ENCODE peak calls at places on chromosomes 7 and 10, in eight cellular contexts. B is neural crest cell, Q is HuH-7, W is HS-5, N is brain pericyte, L is LoVo, J is NCI-H460, X is anterior cingulate cortex. Y is an unnamed sample.

GRCh38 chr7:151429232-151429554 is 10.7 kb downstream of the CRYGN start:
- DNase-seq in W (no peak), Q (no peak), N (no peak), J (no peak), X (no peak), B (no peak), L (no peak), Y (no peak)

GRCh38 chr10:15472431-15473400 is 101.6 kb upstream of the FAM171A1 start:
- DNase-seq in X (no peak), Q (no peak), B (no peak), N (peak; percentile 71), J (no peak), L (no peak), W (no peak), Y (no peak)

GRCh38 chr10:128049226-128050010 is 76.8 kb downstream of the MKI67 start:
- DNase-seq in X (no peak), N (no peak), Q (no peak), J (no peak), L (no peak), W (no peak), B (no peak), Y (no peak)

GRCh38 chr10:131915990-131916766 is 15.4 kb downstream of the PPP2R2D start:
- DNase-seq in B (no peak), Q (no peak), L (no peak), X (no peak), N (no peak), W (no peak), J (no peak), Y (no peak)

GRCh38 chr7:70505468-70505867 is 626.5 kb upstream of the GALNT17 start:
- DNase-seq in J (no peak), N (no peak), B (no peak), W (no peak), Q (no peak), X (no peak), L (no peak), Y (no peak)

GRCh38 chr10:116713846-116714245 is 28.5 kb downstream of the HSPA12A start:
- DNase-seq in W (no peak), Q (no peak), X (no peak), J (no peak), L (no peak), N (no peak), B (no peak), Y (no peak)

GRCh38 chr7:131952365-131952764 is 395.9 kb upstream of the PODXL start:
- DNase-seq in X (no peak), B (no peak), N (no peak), J (no peak), W (no peak), Q (no peak), L (no peak), Y (no peak)

GRCh38 chr7:50631639-50632038 is 66.4 kb upstream of the DDC start:
- DNase-seq in X (no peak), J (no peak), W (no peak), Q (no peak), N (no peak), B (no peak), L (no peak), Y (no peak)

GRCh38 chr7:106112972-106113421 is 885 bp upstream of the SYPL1 start:
- DNase-seq in N (no peak), Q (no peak), L (peak; percentile 23), X (no peak), J (no peak), B (no peak), W (no peak), Y (no peak)

GRCh38 chr10:66519616-66520015 is 406.2 kb upstream of the LRRTM3 start:
- DNase-seq in B (no peak), N (no peak), J (no peak), W (no peak), L (no peak), Q (no peak), X (no peak), Y (no peak)

GRCh38 chr7:20200361-20200760 is 16.8 kb downstream of the MACC1 start:
- DNase-seq in N (no peak), B (no peak), Q (no peak), W (no peak), L (no peak), X (no peak), J (no peak), Y (no peak)

GRCh38 chr10:132945125-132945893 is 2.9 kb upstream of the CFAP46 start:
- DNase-seq in N (no peak), X (no peak), L (no peak), B (no peak), J (no peak), W (no peak), Q (no peak), Y (no peak)

GRCh38 chr7:45543470-45543869 is 30.7 kb upstream of the ADCY1 start:
- DNase-seq in B (no peak), N (no peak), X (no peak), L (no peak), W (no peak), J (no peak), Q (no peak), Y (no peak)

GRCh38 chr7:64618785-64619456 is 47.0 kb upstream of the ZNF107 start:
- DNase-seq in N (no peak), B (peak; percentile 1), L (peak; percentile 67), X (no peak), Q (peak; percentile 26), J (no peak), W (no peak), Y (peak; percentile 2)

GRCh38 chr10:44168478-44168877 is 216.4 kb downstream of the CXCL12 start:
- DNase-seq in Q (no peak), N (no peak), W (no peak), J (no peak), B (no peak), X (no peak), L (no peak), Y (no peak)

GRCh38 chr10:69265521-69265920 is 12.8 kb upstream of the HK1 start:
- DNase-seq in Q (no peak), B (no peak), J (no peak), L (no peak), X (no peak), N (no peak), W (no peak), Y (no peak)

GRCh38 chr7:15555385-15555859 is 6.4 kb downstream of the AGMO start:
- DNase-seq in W (no peak), Q (no peak), J (no peak), L (peak; percentile 20), X (no peak), N (no peak), B (no peak), Y (no peak)

GRCh38 chr7:9854605-9855004 is 1119.1 kb upstream of the PHF14 start:
- DNase-seq in N (no peak), J (no peak), X (no peak), L (no peak), W (no peak), Q (no peak), B (no peak), Y (no peak)

GRCh38 chr7:84100866-84101265 is 93.7 kb downstream of the SEMA3A start:
- DNase-seq in X (no peak), B (no peak), N (no peak), Q (peak; percentile 30), L (no peak), W (no peak), J (no peak), Y (no peak)

GRCh38 chr7:47809387-47809786 is 138.9 kb downstream of the PKD1L1 start:
- DNase-seq in B (no peak), L (no peak), J (no peak), Q (no peak), X (no peak), W (no peak), N (no peak), Y (no peak)

GRCh38 chr10:22325272-22325947 is 4.5 kb downstream of the BMI1 start:
- DNase-seq in W (no peak), X (no peak), L (peak; percentile 74), B (peak; percentile 65), J (no peak), Q (peak; percentile 97), N (no peak), Y (no peak)

Y was measured in hypothalamus.